ENCODE peak calls at places on chromosome 12, in eight cellular contexts. J is right atrium auricular region, V is lower lobe of right lung, W is H9, H is pancreas, I is body of pancreas, Q is prostate gland, G is ascending aorta. O is an unnamed sample.

GRCh38 chr12:94211011-94211410 is 62.6 kb downstream of the PLXNC1 start:
- DNase-seq in G (no peak), Q (no peak), W (no peak), H (no peak), I (no peak), J (no peak), V (no peak), O (no peak)

GRCh38 chr12:59517522-59517921 is 78.3 kb upstream of the SLC16A7 start:
- DNase-seq in W (no peak), I (no peak), V (no peak), G (no peak), Q (no peak), J (no peak), H (no peak), O (no peak)

GRCh38 chr12:120413901-120414695 is 23.8 kb upstream of the COX6A1 start:
- DNase-seq in W (peak; percentile 96), G (no peak), I (peak; percentile 83), J (no peak), V (no peak), H (peak; percentile 79), Q (no peak), O (no peak)

GRCh38 chr12:39476121-39476520 is 33.2 kb upstream of the KIF21A start:
- DNase-seq in V (no peak), H (no peak), G (no peak), J (no peak), Q (no peak), I (no peak), W (no peak), O (no peak)

GRCh38 chr12:39375206-39375808 is 67.6 kb downstream of the KIF21A start:
- DNase-seq in W (no peak), G (no peak), Q (no peak), H (no peak), V (no peak), I (no peak), J (no peak), O (no peak)

GRCh38 chr12:75081305-75081704 is 128.3 kb downstream of the KCNC2 start:
- DNase-seq in W (no peak), Q (no peak), H (no peak), J (no peak), V (no peak), G (no peak), I (no peak), O (no peak)

GRCh38 chr12:88703790-88704189 is 123.5 kb upstream of the KITLG start:
- DNase-seq in Q (no peak), V (no peak), G (no peak), I (no peak), H (no peak), J (no peak), W (no peak), O (no peak)

GRCh38 chr12:12265571-12266388 is 1.1 kb downstream of the LRP6 start:
- DNase-seq in H (no peak), Q (peak; percentile 34), G (no peak), I (peak; percentile 15), J (no peak), V (no peak), W (no peak), O (no peak)

GRCh38 chr12:29700761-29701481 is 82.8 kb downstream of the TMTC1 start:
- DNase-seq in J (no peak), H (no peak), I (no peak), G (no peak), W (no peak), Q (no peak), V (no peak), O (no peak)

GRCh38 chr12:1644523-1645438 is 15.8 kb downstream of the WNT5B start:
- DNase-seq in W (no peak), Q (peak; percentile 64), V (no peak), G (no peak), H (peak; percentile 71), J (peak; percentile 77), I (peak; percentile 74), O (no peak)

GRCh38 chr12:52903285-52903854 is 1.5 kb downstream of the KRT8 start:
- DNase-seq in I (peak; percentile 83), V (peak; percentile 87), G (peak; percentile 21), W (peak; percentile 89), H (peak; percentile 76), J (peak; percentile 79), Q (peak; percentile 76), O (no peak)

GRCh38 chr12:19375888-19376287 is 63.4 kb upstream of the AEBP2 start:
- DNase-seq in I (no peak), W (no peak), Q (no peak), J (no peak), H (no peak), G (no peak), V (no peak), O (no peak)

GRCh38 chr12:122501489-122501989 is 807 bp upstream of the ZCCHC8 start:
- DNase-seq in I (no peak), J (no peak), H (no peak), V (no peak), G (no peak), Q (no peak), W (no peak), O (no peak)

DNA sequence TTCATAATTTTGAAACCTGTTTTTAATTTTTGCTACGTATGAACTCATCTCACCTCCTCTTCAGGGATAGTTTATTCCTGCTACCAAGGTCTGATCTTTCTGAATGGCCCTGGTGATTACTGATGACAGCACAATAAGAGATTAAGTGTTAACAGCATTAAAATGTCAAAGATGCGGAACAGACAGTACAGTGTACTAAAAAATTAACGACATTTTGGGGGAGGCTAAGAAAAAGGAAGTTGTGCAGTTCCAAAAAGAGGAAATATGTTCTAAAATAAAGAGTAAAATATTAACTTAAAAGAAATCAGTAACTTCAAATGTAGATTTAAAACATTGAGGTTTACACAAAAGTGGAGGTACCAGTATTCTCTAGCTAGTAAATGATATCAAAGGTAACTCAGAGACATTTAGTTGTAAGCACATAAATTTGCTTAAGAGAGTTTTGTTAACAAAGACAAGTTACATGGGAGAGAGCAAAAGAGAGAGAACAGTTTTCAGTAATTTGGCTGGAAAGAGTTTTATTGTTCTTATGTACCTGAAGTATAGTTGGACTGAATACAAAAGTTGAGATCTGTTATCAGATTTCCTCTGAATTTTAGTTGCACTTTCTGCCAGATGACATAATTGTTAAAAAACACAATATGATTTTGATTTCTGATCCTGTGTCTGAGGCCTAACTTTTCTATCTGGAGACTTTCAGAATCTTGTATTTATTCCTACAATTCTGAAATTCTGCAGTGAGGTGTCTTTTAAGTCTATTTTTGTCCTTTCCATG is 4.2 kb upstream of the CLECL1 start:
- DNase-seq in W (no peak), J (no peak), H (no peak), G (no peak), V (no peak), Q (no peak), I (no peak), O (no peak)
- H3K4me1 ChIP-seq in W (no peaks in the 10 kb centered on the region), J (no peaks in the 10 kb centered on the region), H (no peaks in the 10 kb centered on the region), G (no peaks in the 10 kb centered on the region), V (peaks cover 11% of the 10 kb centered on the region), Q (no peaks in the 10 kb centered on the region), I (peaks cover under 1% of the 10 kb centered on the region), O (no peaks in the 10 kb centered on the region)

DNA sequence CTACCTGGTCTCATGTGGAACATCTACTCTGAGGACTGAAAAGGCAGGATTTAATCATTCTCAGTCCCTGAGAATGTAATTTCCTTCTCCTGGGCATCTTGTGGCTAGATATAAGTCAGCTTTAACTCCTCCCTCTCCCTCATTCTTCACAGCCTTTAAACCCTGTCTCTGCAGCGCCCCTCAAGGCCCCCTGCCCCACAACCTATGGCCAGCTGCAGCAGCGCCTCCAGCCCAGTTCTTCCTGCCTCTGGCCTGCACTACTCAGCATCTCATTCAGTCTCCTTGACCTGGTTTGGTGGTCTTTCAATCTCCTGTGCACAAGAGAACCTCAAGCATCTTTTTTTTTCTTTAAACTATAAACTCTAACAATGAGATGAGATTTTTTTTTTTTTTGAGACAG is 29.3 kb downstream of the NCKAP5L start:
- DNase-seq in J (no peak), V (no peak), H (no peak), W (no peak), G (no peak), Q (no peak), I (no peak), O (no peak)
- TF ChIP-seq CTCF in J (no peak), V (no peak), H (no peak), W (no peak), G (no peak), Q (no peak), I (no peak), O (no peak)

DNA sequence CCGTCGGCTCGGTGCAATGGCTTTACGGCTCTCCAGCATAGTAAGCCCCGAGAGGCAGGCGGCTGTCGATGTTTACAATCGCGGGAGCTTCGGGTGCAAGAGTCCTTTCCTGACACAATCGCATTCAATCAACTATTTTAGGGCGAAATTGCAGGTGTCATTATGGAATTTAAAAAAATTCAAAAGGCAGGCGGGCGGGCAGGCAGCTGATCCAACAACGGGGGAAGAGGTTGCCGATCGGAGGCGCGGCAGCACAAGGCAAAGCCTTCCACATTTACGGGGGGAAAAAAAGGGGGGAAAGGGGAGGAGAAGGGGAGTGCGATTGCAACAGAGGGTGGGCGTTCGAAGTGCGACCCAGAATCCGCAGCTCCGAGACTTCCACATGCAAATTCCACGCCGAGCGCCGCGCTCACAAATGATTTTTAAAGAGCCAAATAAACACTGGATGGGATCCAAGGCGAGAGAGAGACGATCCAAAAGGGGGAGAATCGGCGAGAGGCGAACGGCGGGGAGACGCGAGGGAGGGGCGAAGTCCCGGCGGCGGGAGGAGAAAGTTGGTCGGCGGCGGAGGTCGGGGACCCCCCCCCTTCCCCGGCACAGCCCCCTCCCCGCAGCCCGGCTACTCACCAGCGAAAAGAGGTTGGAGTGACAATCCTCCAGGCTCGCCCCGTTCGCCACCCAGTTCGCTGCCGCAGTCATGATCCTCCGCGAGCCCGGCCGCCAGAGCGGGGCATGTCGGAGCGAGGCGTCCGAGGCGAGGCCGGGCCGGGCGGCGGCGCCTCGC is 868 bp downstream of the MED13L start:
- DNase-seq in J (peak; percentile 77), I (peak; percentile 78), W (no peak), H (peak; percentile 82), G (no peak), V (peak; percentile 86), Q (peak; percentile 58), O (peak; percentile 75)
- H3K4me1 ChIP-seq in J (peaks cover 49% of the 10 kb centered on the region), I (peaks cover 36% of the 10 kb centered on the region), W (no peaks in the 10 kb centered on the region), H (no peaks in the 10 kb centered on the region), G (peaks cover 17% of the 10 kb centered on the region), V (peaks cover 38% of the 10 kb centered on the region), Q (no peaks in the 10 kb centered on the region), O (peaks cover 13% of the 10 kb centered on the region)

DNA sequence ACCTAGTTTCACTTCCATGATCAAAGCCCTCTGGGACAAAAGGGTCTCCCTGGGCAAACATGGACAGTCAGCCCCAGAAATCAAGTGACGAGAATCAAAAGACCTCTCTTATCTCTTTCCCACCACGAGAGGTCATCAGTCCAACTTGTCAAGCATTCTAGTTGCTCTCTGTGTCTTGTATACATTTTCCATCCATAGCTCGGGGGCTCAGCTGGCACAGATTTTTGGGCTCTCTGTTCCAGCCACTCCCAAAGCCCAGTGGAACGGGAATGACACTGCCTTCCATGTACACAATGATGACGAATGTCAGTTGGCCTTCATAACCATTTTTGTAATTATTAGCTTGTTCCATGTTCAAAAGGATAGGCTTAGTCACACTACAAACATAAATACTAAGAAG is 29.7 kb downstream of the NOS1 start:
- DNase-seq in H (no peak), W (no peak), G (no peak), V (no peak), Q (no peak), I (no peak), J (no peak), O (no peak)
- TF ChIP-seq CTCF in H (no peak), W (no peak), G (no peak), V (no peak), Q (no peak), I (no peak), J (no peak), O (no peak)

O was measured in Caco-2.